ENCODE peak calls at places on chromosomes 4 and X, in nine cellular contexts. One of them, this sample, is unnamed.

GRCh38 chrX:72079607-72080006 is 52.1 kb downstream of the RTL5 start:
- DNase-seq in OCI-LY7: no peak
- DNase-seq in brain microvascular endothelial cell: peak; percentile 2
- DNase-seq in BJ: no peak
- DNase-seq in cardiac muscle cell: peak; percentile 23
- DNase-seq in choroid plexus epithelial cell: no peak
- DNase-seq in left lung: peak; percentile 63
- DNase-seq in esophagus squamous epithelium: no peak
- DNase-seq in ovary: no peak
- DNase-seq in this sample: no peak

GRCh38 chr4:37827030-37827705 is 682 bp downstream of the PGM2 start:
- DNase-seq in left lung: no peak
- DNase-seq in cardiac muscle cell: peak; percentile 48
- DNase-seq in brain microvascular endothelial cell: peak; percentile 68
- DNase-seq in esophagus squamous epithelium: no peak
- DNase-seq in choroid plexus epithelial cell: peak; percentile 79
- DNase-seq in ovary: no peak
- DNase-seq in OCI-LY7: peak; percentile 31
- DNase-seq in BJ: no peak
- DNase-seq in this sample: peak; percentile 31

GRCh38 chr4:59695355-59696053 is 1504.6 kb upstream of the ADGRL3 start:
- DNase-seq in brain microvascular endothelial cell: no peak
- DNase-seq in ovary: no peak
- DNase-seq in choroid plexus epithelial cell: no peak
- DNase-seq in OCI-LY7: no peak
- DNase-seq in BJ: no peak
- DNase-seq in left lung: no peak
- DNase-seq in cardiac muscle cell: no peak
- DNase-seq in esophagus squamous epithelium: no peak
- DNase-seq in this sample: no peak

GRCh38 chr4:67201334-67201733 is 344.0 kb downstream of the CENPC start:
- DNase-seq in ovary: no peak
- DNase-seq in cardiac muscle cell: no peak
- DNase-seq in choroid plexus epithelial cell: no peak
- DNase-seq in OCI-LY7: no peak
- DNase-seq in BJ: no peak
- DNase-seq in brain microvascular endothelial cell: no peak
- DNase-seq in esophagus squamous epithelium: no peak
- DNase-seq in left lung: no peak
- DNase-seq in this sample: no peak

GRCh38 chr4:12110607-12111006 is 681.9 kb upstream of the HS3ST1 start:
- DNase-seq in BJ: no peak
- DNase-seq in brain microvascular endothelial cell: no peak
- DNase-seq in ovary: no peak
- DNase-seq in esophagus squamous epithelium: no peak
- DNase-seq in OCI-LY7: no peak
- DNase-seq in choroid plexus epithelial cell: no peak
- DNase-seq in cardiac muscle cell: no peak
- DNase-seq in left lung: no peak
- DNase-seq in this sample: no peak

GRCh38 chrX:115266300-115266699 is 23.2 kb upstream of the LUZP4 start:
- DNase-seq in BJ: no peak
- DNase-seq in esophagus squamous epithelium: no peak
- DNase-seq in brain microvascular endothelial cell: no peak
- DNase-seq in OCI-LY7: no peak
- DNase-seq in cardiac muscle cell: no peak
- DNase-seq in left lung: no peak
- DNase-seq in choroid plexus epithelial cell: no peak
- DNase-seq in ovary: no peak
- DNase-seq in this sample: no peak

GRCh38 chrX:80879143-80879542 is 69.5 kb upstream of the BRWD3 start:
- DNase-seq in ovary: no peak
- DNase-seq in BJ: no peak
- DNase-seq in cardiac muscle cell: no peak
- DNase-seq in brain microvascular endothelial cell: no peak
- DNase-seq in OCI-LY7: no peak
- DNase-seq in left lung: no peak
- DNase-seq in choroid plexus epithelial cell: no peak
- DNase-seq in esophagus squamous epithelium: no peak
- DNase-seq in this sample: peak; percentile 2

GRCh38 chrX:142891046-142891445 is 134.7 kb upstream of the SPANXN4 start:
- DNase-seq in esophagus squamous epithelium: no peak
- DNase-seq in OCI-LY7: no peak
- DNase-seq in brain microvascular endothelial cell: no peak
- DNase-seq in ovary: no peak
- DNase-seq in cardiac muscle cell: no peak
- DNase-seq in choroid plexus epithelial cell: no peak
- DNase-seq in BJ: no peak
- DNase-seq in left lung: no peak
- DNase-seq in this sample: no peak

GRCh38 chr4:145824469-145824868 is 114.2 kb downstream of the ZNF827 start:
- DNase-seq in BJ: no peak
- DNase-seq in choroid plexus epithelial cell: no peak
- DNase-seq in OCI-LY7: no peak
- DNase-seq in left lung: no peak
- DNase-seq in brain microvascular endothelial cell: no peak
- DNase-seq in esophagus squamous epithelium: no peak
- DNase-seq in ovary: no peak
- DNase-seq in cardiac muscle cell: no peak
- DNase-seq in this sample: no peak

GRCh38 chrX:68190799-68191198 is 242.5 kb downstream of the OPHN1 start:
- DNase-seq in left lung: no peak
- DNase-seq in BJ: no peak
- DNase-seq in brain microvascular endothelial cell: no peak
- DNase-seq in esophagus squamous epithelium: no peak
- DNase-seq in OCI-LY7: no peak
- DNase-seq in ovary: no peak
- DNase-seq in cardiac muscle cell: no peak
- DNase-seq in choroid plexus epithelial cell: no peak
- DNase-seq in this sample: no peak

GRCh38 chr4:29756966-29757365 is 963.2 kb upstream of the PCDH7 start:
- DNase-seq in cardiac muscle cell: no peak
- DNase-seq in esophagus squamous epithelium: no peak
- DNase-seq in BJ: no peak
- DNase-seq in choroid plexus epithelial cell: no peak
- DNase-seq in brain microvascular endothelial cell: no peak
- DNase-seq in OCI-LY7: no peak
- DNase-seq in left lung: no peak
- DNase-seq in ovary: no peak
- DNase-seq in this sample: no peak

GRCh38 chrX:75158054-75158453 is 2.0 kb upstream of the ABCB7 start:
- DNase-seq in esophagus squamous epithelium: no peak
- DNase-seq in cardiac muscle cell: no peak
- DNase-seq in choroid plexus epithelial cell: no peak
- DNase-seq in ovary: no peak
- DNase-seq in OCI-LY7: no peak
- DNase-seq in left lung: no peak
- DNase-seq in BJ: no peak
- DNase-seq in brain microvascular endothelial cell: no peak
- DNase-seq in this sample: no peak

GRCh38 chr4:101762544-101762943 is 28.0 kb upstream of the BANK1 start:
- DNase-seq in esophagus squamous epithelium: no peak
- DNase-seq in ovary: no peak
- DNase-seq in left lung: no peak
- DNase-seq in OCI-LY7: no peak
- DNase-seq in BJ: no peak
- DNase-seq in brain microvascular endothelial cell: no peak
- DNase-seq in choroid plexus epithelial cell: no peak
- DNase-seq in cardiac muscle cell: no peak
- DNase-seq in this sample: no peak

GRCh38 chr4:53128959-53129358 is 236.9 kb downstream of the SCFD2 start:
- DNase-seq in cardiac muscle cell: peak; percentile 74
- DNase-seq in choroid plexus epithelial cell: peak; percentile 34
- DNase-seq in BJ: no peak
- DNase-seq in ovary: peak; percentile 63
- DNase-seq in esophagus squamous epithelium: no peak
- DNase-seq in OCI-LY7: no peak
- DNase-seq in left lung: no peak
- DNase-seq in brain microvascular endothelial cell: no peak
- DNase-seq in this sample: no peak

GRCh38 chr4:139214039-139214534 is 37.1 kb upstream of the ELF2 start:
- DNase-seq in brain microvascular endothelial cell: no peak
- DNase-seq in left lung: no peak
- DNase-seq in BJ: no peak
- DNase-seq in cardiac muscle cell: no peak
- DNase-seq in choroid plexus epithelial cell: peak; percentile 28
- DNase-seq in ovary: no peak
- DNase-seq in OCI-LY7: peak; percentile 94
- DNase-seq in esophagus squamous epithelium: no peak
- DNase-seq in this sample: no peak

GRCh38 chrX:19214248-19214787 is 92.0 kb upstream of the ADGRG2 start:
- DNase-seq in brain microvascular endothelial cell: no peak
- DNase-seq in BJ: no peak
- DNase-seq in ovary: no peak
- DNase-seq in choroid plexus epithelial cell: no peak
- DNase-seq in OCI-LY7: no peak
- DNase-seq in esophagus squamous epithelium: no peak
- DNase-seq in left lung: no peak
- DNase-seq in cardiac muscle cell: no peak
- DNase-seq in this sample: no peak

GRCh38 chrX:55754861-55755294 is 37.3 kb downstream of the RRAGB start:
- DNase-seq in BJ: no peak
- DNase-seq in esophagus squamous epithelium: no peak
- DNase-seq in OCI-LY7: no peak
- DNase-seq in brain microvascular endothelial cell: no peak
- DNase-seq in left lung: no peak
- DNase-seq in cardiac muscle cell: no peak
- DNase-seq in ovary: no peak
- DNase-seq in choroid plexus epithelial cell: no peak
- DNase-seq in this sample: no peak

DNA sequence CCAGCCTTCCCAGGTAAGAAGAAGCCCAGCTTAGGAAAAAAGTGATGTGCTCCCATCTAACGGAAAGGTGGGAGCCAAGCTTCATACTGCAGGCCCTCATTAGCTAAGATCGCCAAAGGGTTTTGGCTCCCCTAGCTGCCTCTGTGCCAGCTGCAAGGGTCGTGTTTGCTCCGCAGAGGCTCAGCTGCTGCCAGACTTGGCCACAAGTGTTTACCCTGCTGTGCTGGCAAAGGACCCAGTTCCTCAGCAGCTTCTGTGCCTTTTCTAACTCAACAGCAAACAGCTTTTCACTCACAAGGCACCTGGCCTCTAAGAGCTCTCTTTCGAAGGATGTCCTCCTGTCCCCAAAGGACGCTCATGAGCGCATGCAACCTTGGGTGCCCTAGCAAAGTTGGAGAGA is 12.2 kb upstream of the VMA21 start:
- DNase-seq in ovary: no peak
- DNase-seq in cardiac muscle cell: no peak
- DNase-seq in brain microvascular endothelial cell: no peak
- DNase-seq in BJ: no peak
- DNase-seq in left lung: no peak
- DNase-seq in esophagus squamous epithelium: no peak
- DNase-seq in OCI-LY7: no peak
- DNase-seq in choroid plexus epithelial cell: no peak
- DNase-seq in this sample: no peak
- TF ChIP-seq CTCF in ovary: no peak
- TF ChIP-seq CTCF in cardiac muscle cell: no peak
- TF ChIP-seq CTCF in brain microvascular endothelial cell: no peak
- TF ChIP-seq CTCF in BJ: no peak
- TF ChIP-seq CTCF in left lung: no peak
- TF ChIP-seq CTCF in esophagus squamous epithelium: no peak
- TF ChIP-seq CTCF in OCI-LY7: no peak
- TF ChIP-seq CTCF in choroid plexus epithelial cell: no peak
- TF ChIP-seq CTCF in this sample: no peak

DNA sequence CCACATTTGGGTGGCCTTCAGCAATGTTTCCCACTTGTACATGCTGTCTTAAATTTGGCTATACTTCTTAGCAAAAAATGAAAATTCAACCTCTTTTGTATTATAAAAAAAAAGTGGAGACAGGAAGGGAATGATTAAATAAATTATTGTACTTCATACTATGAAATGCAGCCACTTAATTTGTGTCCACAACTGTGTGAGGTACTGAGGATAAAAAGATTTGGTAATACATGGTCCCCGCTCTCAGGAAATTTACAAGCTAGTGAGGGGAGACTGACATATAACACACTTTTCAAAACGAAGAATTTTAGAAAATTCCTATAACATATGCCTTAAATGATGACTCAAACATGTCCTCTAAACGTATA is 105.0 kb downstream of the HNRNPD start:
- DNase-seq in cardiac muscle cell: no peak
- DNase-seq in left lung: no peak
- DNase-seq in choroid plexus epithelial cell: no peak
- DNase-seq in esophagus squamous epithelium: no peak
- DNase-seq in brain microvascular endothelial cell: no peak
- DNase-seq in OCI-LY7: no peak
- DNase-seq in BJ: no peak
- DNase-seq in ovary: no peak
- DNase-seq in this sample: no peak
- TF ChIP-seq CTCF in cardiac muscle cell: no peak
- TF ChIP-seq CTCF in left lung: no peak
- TF ChIP-seq CTCF in choroid plexus epithelial cell: no peak
- TF ChIP-seq CTCF in esophagus squamous epithelium: no peak
- TF ChIP-seq CTCF in brain microvascular endothelial cell: no peak
- TF ChIP-seq CTCF in OCI-LY7: peak; percentile 50
- TF ChIP-seq CTCF in BJ: no peak
- TF ChIP-seq CTCF in ovary: no peak
- TF ChIP-seq CTCF in this sample: peak; percentile 35

DNA sequence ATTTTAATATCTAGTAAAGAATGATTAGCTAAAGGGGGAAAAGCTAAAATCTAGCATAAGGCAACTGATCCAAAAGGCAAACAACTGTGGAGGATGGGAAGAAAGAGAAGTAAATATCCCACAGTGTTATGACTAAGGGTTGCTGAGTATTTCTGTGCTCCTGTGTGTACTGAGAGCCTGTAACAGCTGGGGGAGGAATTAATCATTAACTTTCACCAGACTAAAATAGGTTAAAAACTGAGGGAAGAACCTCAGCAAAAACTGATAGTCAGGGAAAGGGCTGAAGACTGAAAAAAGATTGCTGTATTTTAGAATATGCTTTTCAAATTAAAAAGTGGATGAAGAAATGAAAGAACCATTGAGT is 365.9 kb downstream of the CXXC4 start:
- DNase-seq in BJ: no peak
- DNase-seq in left lung: no peak
- DNase-seq in cardiac muscle cell: no peak
- DNase-seq in esophagus squamous epithelium: no peak
- DNase-seq in ovary: no peak
- DNase-seq in choroid plexus epithelial cell: no peak
- DNase-seq in brain microvascular endothelial cell: no peak
- DNase-seq in OCI-LY7: no peak
- DNase-seq in this sample: no peak
- TF ChIP-seq CTCF in BJ: no peak
- TF ChIP-seq CTCF in left lung: no peak
- TF ChIP-seq CTCF in cardiac muscle cell: no peak
- TF ChIP-seq CTCF in esophagus squamous epithelium: no peak
- TF ChIP-seq CTCF in ovary: no peak
- TF ChIP-seq CTCF in choroid plexus epithelial cell: no peak
- TF ChIP-seq CTCF in brain microvascular endothelial cell: no peak
- TF ChIP-seq CTCF in OCI-LY7: no peak
- TF ChIP-seq CTCF in this sample: no peak

DNA sequence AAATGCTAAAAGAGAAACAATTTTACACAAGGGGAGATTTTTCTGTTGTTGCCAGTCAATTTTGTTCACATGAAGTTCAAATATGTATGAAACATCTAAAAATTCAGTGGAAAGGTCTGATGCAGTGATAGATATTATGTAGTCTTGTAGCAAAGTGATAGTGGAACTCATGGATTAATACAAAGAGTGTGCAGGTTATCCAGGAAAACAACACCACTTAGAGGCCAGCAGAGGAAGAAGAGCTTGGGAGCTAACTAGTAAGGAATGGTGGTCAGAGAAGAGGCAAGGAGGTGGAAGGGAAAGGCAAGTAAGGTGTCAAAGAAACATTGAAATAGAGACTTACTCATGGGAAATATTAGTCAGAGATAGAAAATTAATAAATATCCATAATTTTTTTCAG is 395.6 kb downstream of the MAPK10 start:
- DNase-seq in choroid plexus epithelial cell: peak; percentile 38
- DNase-seq in left lung: no peak
- DNase-seq in esophagus squamous epithelium: no peak
- DNase-seq in cardiac muscle cell: no peak
- DNase-seq in OCI-LY7: no peak
- DNase-seq in brain microvascular endothelial cell: no peak
- DNase-seq in BJ: no peak
- DNase-seq in ovary: no peak
- DNase-seq in this sample: no peak
- TF ChIP-seq CTCF in choroid plexus epithelial cell: peak; percentile 29
- TF ChIP-seq CTCF in left lung: no peak
- TF ChIP-seq CTCF in esophagus squamous epithelium: no peak
- TF ChIP-seq CTCF in cardiac muscle cell: no peak
- TF ChIP-seq CTCF in OCI-LY7: no peak
- TF ChIP-seq CTCF in brain microvascular endothelial cell: peak; percentile 31
- TF ChIP-seq CTCF in BJ: peak; percentile 19
- TF ChIP-seq CTCF in ovary: no peak
- TF ChIP-seq CTCF in this sample: no peak